ENCODE peak calls at places on chromosomes 2 and 18, in nine cellular contexts. One of them, this sample, is unnamed.

GRCh38 chr18:74234326-74235171 is 57.2 kb downstream of the CYB5A start:
- DNase-seq in Panc1: no peak
- DNase-seq in GM10248: no peak
- DNase-seq in CD8-positive, alpha-beta T cell: no peak
- DNase-seq in neural progenitor cell: no peak
- DNase-seq in cardiac fibroblast: peak; percentile 85
- DNase-seq in GM13977: no peak
- DNase-seq in stimulated activated CD4-positive, alpha-beta T cell treated with anti-CD3 and anti-CD28 coated beads, Interleukin-2, amount 100 ng/mL, for 48 hours: no peak
- DNase-seq in fibroblast of villous mesenchyme: peak; percentile 100
- DNase-seq in this sample: no peak

GRCh38 chr2:113961000-113961399 is 71.1 kb downstream of the ACTR3 start:
- DNase-seq in GM10248: no peak
- DNase-seq in fibroblast of villous mesenchyme: no peak
- DNase-seq in neural progenitor cell: no peak
- DNase-seq in CD8-positive, alpha-beta T cell: no peak
- DNase-seq in GM13977: no peak
- DNase-seq in cardiac fibroblast: no peak
- DNase-seq in stimulated activated CD4-positive, alpha-beta T cell treated with anti-CD3 and anti-CD28 coated beads, Interleukin-2, amount 100 ng/mL, for 48 hours: no peak
- DNase-seq in Panc1: no peak
- DNase-seq in this sample: no peak

GRCh38 chr18:13464432-13465125 is 246.0 kb downstream of the LDLRAD4 start:
- DNase-seq in cardiac fibroblast: no peak
- DNase-seq in Panc1: no peak
- DNase-seq in fibroblast of villous mesenchyme: no peak
- DNase-seq in stimulated activated CD4-positive, alpha-beta T cell treated with anti-CD3 and anti-CD28 coated beads, Interleukin-2, amount 100 ng/mL, for 48 hours: peak; percentile 49
- DNase-seq in neural progenitor cell: no peak
- DNase-seq in CD8-positive, alpha-beta T cell: peak; percentile 52
- DNase-seq in GM10248: peak; percentile 79
- DNase-seq in GM13977: peak; percentile 72
- DNase-seq in this sample: peak; percentile 61

GRCh38 chr18:13256444-13257305 is 38.1 kb downstream of the LDLRAD4 start:
- DNase-seq in cardiac fibroblast: no peak
- DNase-seq in neural progenitor cell: peak; percentile 67
- DNase-seq in stimulated activated CD4-positive, alpha-beta T cell treated with anti-CD3 and anti-CD28 coated beads, Interleukin-2, amount 100 ng/mL, for 48 hours: no peak
- DNase-seq in GM10248: no peak
- DNase-seq in GM13977: no peak
- DNase-seq in CD8-positive, alpha-beta T cell: no peak
- DNase-seq in Panc1: no peak
- DNase-seq in fibroblast of villous mesenchyme: no peak
- DNase-seq in this sample: no peak

GRCh38 chr2:26483957-26484565 is 6.1 kb upstream of the OTOF start:
- DNase-seq in CD8-positive, alpha-beta T cell: no peak
- DNase-seq in cardiac fibroblast: no peak
- DNase-seq in GM13977: no peak
- DNase-seq in fibroblast of villous mesenchyme: peak; percentile 3
- DNase-seq in Panc1: no peak
- DNase-seq in stimulated activated CD4-positive, alpha-beta T cell treated with anti-CD3 and anti-CD28 coated beads, Interleukin-2, amount 100 ng/mL, for 48 hours: no peak
- DNase-seq in GM10248: no peak
- DNase-seq in neural progenitor cell: no peak
- DNase-seq in this sample: no peak

GRCh38 chr18:36181386-36181785 is 5.9 kb upstream of the MOCOS start:
- DNase-seq in GM10248: no peak
- DNase-seq in Panc1: no peak
- DNase-seq in GM13977: no peak
- DNase-seq in cardiac fibroblast: no peak
- DNase-seq in fibroblast of villous mesenchyme: no peak
- DNase-seq in neural progenitor cell: no peak
- DNase-seq in stimulated activated CD4-positive, alpha-beta T cell treated with anti-CD3 and anti-CD28 coated beads, Interleukin-2, amount 100 ng/mL, for 48 hours: no peak
- DNase-seq in CD8-positive, alpha-beta T cell: no peak
- DNase-seq in this sample: no peak

GRCh38 chr2:17441055-17441771 is 77.0 kb downstream of the RAD51AP2 start:
- DNase-seq in stimulated activated CD4-positive, alpha-beta T cell treated with anti-CD3 and anti-CD28 coated beads, Interleukin-2, amount 100 ng/mL, for 48 hours: no peak
- DNase-seq in CD8-positive, alpha-beta T cell: no peak
- DNase-seq in Panc1: no peak
- DNase-seq in GM13977: no peak
- DNase-seq in fibroblast of villous mesenchyme: no peak
- DNase-seq in cardiac fibroblast: no peak
- DNase-seq in GM10248: no peak
- DNase-seq in neural progenitor cell: no peak
- DNase-seq in this sample: no peak

GRCh38 chr2:50591642-50592041 is 440.3 kb downstream of the NRXN1 start:
- DNase-seq in GM10248: no peak
- DNase-seq in CD8-positive, alpha-beta T cell: no peak
- DNase-seq in cardiac fibroblast: no peak
- DNase-seq in Panc1: no peak
- DNase-seq in fibroblast of villous mesenchyme: no peak
- DNase-seq in GM13977: no peak
- DNase-seq in neural progenitor cell: no peak
- DNase-seq in stimulated activated CD4-positive, alpha-beta T cell treated with anti-CD3 and anti-CD28 coated beads, Interleukin-2, amount 100 ng/mL, for 48 hours: no peak
- DNase-seq in this sample: no peak

GRCh38 chr2:60544059-60544458 is 9.4 kb downstream of the BCL11A start:
- DNase-seq in stimulated activated CD4-positive, alpha-beta T cell treated with anti-CD3 and anti-CD28 coated beads, Interleukin-2, amount 100 ng/mL, for 48 hours: no peak
- DNase-seq in fibroblast of villous mesenchyme: peak; percentile 78
- DNase-seq in Panc1: no peak
- DNase-seq in neural progenitor cell: no peak
- DNase-seq in CD8-positive, alpha-beta T cell: no peak
- DNase-seq in GM10248: no peak
- DNase-seq in cardiac fibroblast: no peak
- DNase-seq in GM13977: no peak
- DNase-seq in this sample: no peak

GRCh38 chr2:73984922-73985317 is 210 bp downstream of the TET3 start:
- DNase-seq in stimulated activated CD4-positive, alpha-beta T cell treated with anti-CD3 and anti-CD28 coated beads, Interleukin-2, amount 100 ng/mL, for 48 hours: peak; percentile 59
- DNase-seq in GM13977: peak; percentile 74
- DNase-seq in fibroblast of villous mesenchyme: no peak
- DNase-seq in GM10248: peak; percentile 61
- DNase-seq in CD8-positive, alpha-beta T cell: peak; percentile 50
- DNase-seq in cardiac fibroblast: no peak
- DNase-seq in Panc1: no peak
- DNase-seq in neural progenitor cell: peak; percentile 83
- DNase-seq in this sample: peak; percentile 60

GRCh38 chr18:23943104-23943503 is 71.5 kb upstream of the TTC39C start:
- DNase-seq in neural progenitor cell: no peak
- DNase-seq in GM13977: peak; percentile 72
- DNase-seq in CD8-positive, alpha-beta T cell: no peak
- DNase-seq in fibroblast of villous mesenchyme: no peak
- DNase-seq in cardiac fibroblast: no peak
- DNase-seq in Panc1: no peak
- DNase-seq in GM10248: peak; percentile 70
- DNase-seq in stimulated activated CD4-positive, alpha-beta T cell treated with anti-CD3 and anti-CD28 coated beads, Interleukin-2, amount 100 ng/mL, for 48 hours: peak; percentile 20
- DNase-seq in this sample: no peak